ENCODE peak calls at places on chromosomes 6 and 20, in eight cellular contexts. N is stomach, D is uterus, G is A549, S is heart left ventricle, L is IMR-90, K is sigmoid colon, B is prostate gland. H is an unnamed sample.

GRCh38 chr20:32278199-32278643 is 770 bp downstream of the KIF3B start:
- DNase-seq in N (no peak), D (no peak), G (no peak), S (no peak), L (peak; percentile 17), K (no peak), B (no peak), H (no peak)

GRCh38 chr20:49935746-49936152 is 448 bp upstream of the RNF114 start:
- DNase-seq in N (no peak), D (no peak), G (no peak), S (no peak), L (no peak), K (no peak), B (no peak), H (no peak)

GRCh38 chr6:165661416-165662001 is 1.5 kb downstream of the PDE10A start:
- DNase-seq in N (no peak), D (no peak), G (peak; percentile 40), S (no peak), L (peak; percentile 19), K (no peak), B (no peak), H (no peak)

GRCh38 chr6:107666084-107666981 is 157.8 kb downstream of the SCML4 start:
- DNase-seq in N (no peak), D (no peak), G (no peak), S (no peak), L (peak; percentile 87), K (no peak), B (peak; percentile 59), H (no peak)

GRCh38 chr6:10756085-10756484 is 8.5 kb downstream of the TMEM14B start:
- DNase-seq in N (no peak), D (no peak), G (no peak), S (no peak), L (no peak), K (no peak), B (no peak), H (no peak)

GRCh38 chr6:150043501-150044412 is 18.4 kb upstream of the RAET1L start:
- DNase-seq in N (no peak), D (no peak), G (no peak), S (no peak), L (no peak), K (no peak), B (no peak), H (no peak)

GRCh38 chr6:61809004-61809595 is 476.9 kb downstream of the KHDRBS2 start:
- DNase-seq in N (no peak), D (no peak), G (no peak), S (no peak), L (no peak), K (no peak), B (no peak), H (no peak)

GRCh38 chr20:17568045-17568788 is 1.7 kb upstream of the DSTN start:
- DNase-seq in N (no peak), D (no peak), G (no peak), S (no peak), L (no peak), K (no peak), B (no peak), H (no peak)

GRCh38 chr20:13526551-13526950 is 112.2 kb downstream of the TASP1 start:
- DNase-seq in N (no peak), D (no peak), G (no peak), S (no peak), L (peak; percentile 29), K (no peak), B (no peak), H (no peak)

GRCh38 chr20:7406671-7407070 is 533.6 kb downstream of the HAO1 start:
- DNase-seq in N (no peak), D (no peak), G (no peak), S (no peak), L (no peak), K (no peak), B (no peak), H (no peak)

GRCh38 chr6:36829919-36830544 is 9.2 kb downstream of the CPNE5 start:
- DNase-seq in N (peak; percentile 84), D (peak; percentile 78), G (no peak), S (peak; percentile 71), L (peak; percentile 22), K (peak; percentile 92), B (peak; percentile 84), H (no peak)

GRCh38 chr6:1118287-1118647 is 193.6 kb upstream of the FOXQ1 start:
- DNase-seq in N (no peak), D (no peak), G (no peak), S (no peak), L (no peak), K (no peak), B (no peak), H (no peak)

GRCh38 chr6:155023717-155024116 is 28.6 kb downstream of the TIAM2 start:
- DNase-seq in N (no peak), D (no peak), G (no peak), S (no peak), L (no peak), K (no peak), B (no peak), H (no peak)

GRCh38 chr20:57409316-57409671 is 18.1 kb downstream of the RBM38 start:
- DNase-seq in N (no peak), D (no peak), G (no peak), S (no peak), L (no peak), K (no peak), B (no peak), H (no peak)

GRCh38 chr6:32163559-32164258 is 686 bp upstream of the EGFL8 start:
- DNase-seq in N (no peak), D (no peak), G (no peak), S (no peak), L (no peak), K (no peak), B (no peak), H (no peak)

GRCh38 chr6:85945454-85946185 is 302.9 kb upstream of the SYNCRIP start:
- DNase-seq in N (no peak), D (no peak), G (no peak), S (no peak), L (no peak), K (no peak), B (no peak), H (no peak)

GRCh38 chr20:39873286-39873685 is 815.8 kb downstream of the MAFB start:
- DNase-seq in N (no peak), D (no peak), G (no peak), S (no peak), L (no peak), K (no peak), B (no peak), H (no peak)

DNA sequence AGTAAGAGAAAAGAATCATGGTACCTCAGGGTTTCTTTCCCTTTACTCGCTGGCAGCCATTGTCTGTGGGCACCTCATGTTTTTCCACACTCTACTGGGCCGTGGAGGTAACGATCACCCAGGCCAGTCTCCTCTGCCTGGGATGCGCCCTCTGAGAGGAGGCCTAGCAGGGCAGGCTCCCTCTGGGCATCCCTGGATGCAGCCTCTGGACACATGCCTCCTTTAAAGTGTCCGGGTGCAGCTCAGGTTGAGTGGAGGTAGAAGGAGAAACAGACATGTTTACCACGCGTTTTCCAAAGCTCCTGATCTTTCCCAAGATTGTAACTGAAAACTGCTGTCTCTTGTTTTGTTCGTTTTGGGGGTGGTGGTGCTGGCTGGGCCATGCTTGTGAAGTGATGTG is 13.8 kb upstream of the NPEPL1 start:
- DNase-seq in N (no peak), D (no peak), G (no peak), S (no peak), L (no peak), K (no peak), B (no peak), H (no peak)
- TF ChIP-seq POLR2A in N (no peak), D (no peak), G (no peak), S (no peak), L (no peak), K (no peak), B (no peak), H (no peak)

GRCh38 chr20:10433014-10433622 is 904 bp downstream of the MKKS start:
- DNase-seq in N (no peak), D (no peak), G (no peak), S (peak; percentile 57), L (peak; percentile 7), K (no peak), B (no peak), H (no peak)

GRCh38 chr20:10433623-10434466 is at the start of gene MKKS:
- DNase-seq in N (peak; percentile 89), D (peak; percentile 89), G (peak; percentile 95), S (peak; percentile 96), L (peak; percentile 91), K (peak; percentile 95), B (peak; percentile 82), H (peak; percentile 64)

GRCh38 chr20:10434467-10434831 is 427 bp upstream of the MKKS start:
- DNase-seq in N (peak; percentile 94), D (peak; percentile 96), G (peak; percentile 100), S (peak; percentile 92), L (peak; percentile 99), K (peak; percentile 98), B (peak; percentile 94), H (peak; percentile 55)

GRCh38 chr20:10436053-10436699 is 1.1 kb downstream of the SLX4IP start:
- DNase-seq in N (no peak), D (no peak), G (no peak), S (no peak), L (no peak), K (peak; percentile 61), B (no peak), H (no peak)

GRCh38 chr20:10434832-10435812 is at the start of gene SLX4IP:
- DNase-seq in N (peak; percentile 94), D (peak; percentile 95), G (peak; percentile 99), S (peak; percentile 91), L (peak; percentile 95), K (peak; percentile 96), B (peak; percentile 96), H (peak; percentile 53)
- TF ChIP-seq POLR2A in N (no peak), D (no peak), G (peak; percentile 73), S (peak; percentile 39), L (no peak), K (no peak), B (peak; percentile 27), H (peak; percentile 51)

DNA sequence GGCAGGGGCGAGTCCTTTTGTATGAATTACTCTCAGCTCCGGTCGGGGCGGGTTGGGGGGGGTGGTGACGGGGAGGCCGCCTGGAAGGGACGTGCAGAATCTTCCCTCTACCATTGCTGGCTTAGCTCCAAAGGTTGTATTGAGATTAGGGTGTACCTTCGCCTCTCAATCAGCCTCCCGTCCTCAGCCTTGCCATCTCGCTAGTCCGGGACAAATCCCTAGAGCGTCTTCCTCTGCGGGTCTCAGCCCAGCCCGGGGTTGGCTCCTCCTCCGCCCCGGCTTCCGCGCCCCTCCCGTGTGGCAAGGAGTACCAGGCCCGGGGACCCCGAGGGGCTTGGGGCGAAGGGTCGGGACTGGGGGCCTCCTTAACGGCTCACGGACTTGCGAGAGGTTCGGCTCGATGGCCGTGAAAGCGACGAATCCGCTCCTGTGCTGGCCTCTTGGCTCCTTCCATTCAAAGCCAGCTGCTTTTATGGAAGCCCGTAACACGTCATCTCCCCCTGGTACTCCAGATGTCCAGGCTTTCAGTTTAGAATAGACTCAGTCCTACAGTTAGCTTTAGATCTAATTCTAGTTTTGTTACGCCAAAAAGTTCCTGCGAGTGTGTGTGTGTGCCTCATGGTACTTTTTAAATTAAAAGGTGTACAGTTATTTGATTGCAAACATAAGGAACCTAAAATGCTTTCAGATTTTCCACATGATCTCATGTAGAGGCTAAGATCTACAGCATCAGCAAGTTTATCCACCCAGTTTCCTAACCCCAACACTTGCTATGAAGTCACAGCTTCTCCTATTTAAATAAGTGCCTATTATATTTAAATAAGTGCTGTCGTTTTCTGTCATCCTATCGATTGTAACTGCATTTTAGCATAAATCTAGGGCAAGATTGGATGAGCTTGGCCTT is 771 bp upstream of the EEF1A1 start:
- DNase-seq in N (no peak), D (peak; percentile 76), G (peak; percentile 53), S (peak; percentile 89), L (peak; percentile 91), K (peak; percentile 91), B (no peak), H (no peak)
- TF ChIP-seq POLR2A in N (no peak), D (no peak), G (peak; percentile 36), S (no peak), L (peak; percentile 56), K (peak; percentile 60), B (no peak), H (peak; percentile 46)

GRCh38 chr6:41595166-41595565 is 43.1 kb upstream of the MDFI start:
- DNase-seq in N (no peak), D (no peak), G (no peak), S (peak; percentile 40), L (no peak), K (no peak), B (no peak), H (no peak)
- TF ChIP-seq POLR2A in N (no peak), D (no peak), G (no peak), S (no peak), L (no peak), K (no peak), B (no peak), H (no peak)

H was measured in H54.